ENCODE peak calls at places on chromosomes 6 and 20, in five cellular contexts. B is HCT116, I is GM12878, A is HepG2, J is H1. D is an unnamed sample.

GRCh38 chr6:167494698-167495435 is 170.0 kb downstream of the TTLL2 start:
- DNase-seq in A (no peak), I (no peak), J (no peak), B (no peak), D (no peak)

GRCh38 chr20:23587631-23588030 is 18.1 kb downstream of the CST9 start:
- DNase-seq in B (no peak), A (no peak), J (peak; percentile 37), I (no peak), D (no peak)

GRCh38 chr6:44049989-44050871 is 77.0 kb downstream of the MRPL14 start:
- DNase-seq in J (no peak), I (no peak), A (no peak), B (no peak), D (no peak)

GRCh38 chr6:27239258-27239657 is 8.2 kb upstream of the PRSS16 start:
- DNase-seq in J (no peak), B (no peak), A (no peak), I (no peak), D (no peak)

GRCh38 chr6:153312633-153313032 is 181.6 kb upstream of the RGS17 start:
- DNase-seq in J (peak; percentile 48), I (no peak), B (peak; percentile 49), A (peak; percentile 31), D (peak; percentile 52)

GRCh38 chr20:3732327-3733118 is at the start of gene HSPA12B:
- DNase-seq in J (peak; percentile 72), A (no peak), I (no peak), B (no peak), D (no peak)

GRCh38 chr6:44594471-44594870 is 207.0 kb downstream of the CDC5L start:
- DNase-seq in J (no peak), A (no peak), I (no peak), B (no peak), D (no peak)

GRCh38 chr6:22943331-22943730 is 374.0 kb downstream of the HDGFL1 start:
- DNase-seq in A (no peak), J (no peak), B (no peak), I (no peak), D (no peak)

GRCh38 chr6:43949451-43950110 is 177.7 kb downstream of the MRPL14 start:
- DNase-seq in B (no peak), I (no peak), J (no peak), A (no peak), D (no peak)

GRCh38 chr20:46188866-46189265 is 70.8 kb downstream of the CD40 start:
- DNase-seq in I (no peak), A (no peak), J (no peak), B (no peak), D (no peak)

GRCh38 chr6:126955621-126956020 is 162.8 kb upstream of the RSPO3 start:
- DNase-seq in A (no peak), J (no peak), B (no peak), I (no peak), D (no peak)

GRCh38 chr20:12030470-12030869 is 112.8 kb downstream of the BTBD3 start:
- DNase-seq in A (no peak), J (no peak), B (no peak), I (no peak), D (no peak)

GRCh38 chr6:109610555-109610954 is 80.4 kb downstream of the AK9 start:
- DNase-seq in A (no peak), J (no peak), B (no peak), I (no peak), D (no peak)

GRCh38 chr6:169340395-169340794 is 86.7 kb upstream of the THBS2 start:
- DNase-seq in A (no peak), J (no peak), B (peak; percentile 18), I (no peak), D (no peak)

GRCh38 chr6:115004982-115005381 is 662.2 kb upstream of the HS3ST5 start:
- DNase-seq in I (no peak), J (no peak), A (no peak), B (no peak), D (no peak)

GRCh38 chr20:35166242-35166830 is 5.5 kb upstream of the PROCR start:
- DNase-seq in I (no peak), B (no peak), J (peak; percentile 62), A (no peak), D (no peak)

GRCh38 chr6:64538760-64539159 is 903.2 kb downstream of the PHF3 start:
- DNase-seq in J (no peak), I (no peak), B (no peak), A (no peak), D (no peak)

GRCh38 chr20:35180266-35180665 is 8.4 kb downstream of the PROCR start:
- DNase-seq in B (no peak), I (no peak), A (no peak), J (no peak), D (no peak)

GRCh38 chr20:23404196-23404595 is 17.1 kb downstream of the NAPB start:
- DNase-seq in A (peak; percentile 54), I (no peak), J (no peak), B (no peak), D (no peak)

GRCh38 chr6:3085074-3085473 is 16.8 kb downstream of the RIPK1 start:
- DNase-seq in I (no peak), J (no peak), B (no peak), A (no peak), D (no peak)

GRCh38 chr20:33277471-33278441 is 5.3 kb upstream of the BPIFB1 start:
- DNase-seq in A (peak; percentile 53), B (no peak), J (no peak), I (no peak), D (no peak)

GRCh38 chr20:19336601-19337000 is 124.2 kb downstream of the SLC24A3 start:
- DNase-seq in I (no peak), B (no peak), J (no peak), A (no peak), D (no peak)

GRCh38 chr6:137160763-137161162 is 12.7 kb downstream of the IL22RA2 start:
- DNase-seq in B (no peak), I (no peak), J (no peak), A (no peak), D (no peak)

GRCh38 chr6:148203970-148204369 is 138.7 kb upstream of the SASH1 start:
- DNase-seq in A (no peak), J (no peak), B (no peak), I (peak; percentile 66), D (no peak)

GRCh38 chr6:10210052-10210451 is 204.8 kb downstream of the TFAP2A start:
- DNase-seq in J (no peak), A (no peak), B (no peak), I (no peak), D (no peak)

GRCh38 chr6:67506352-67506751 is 1128.7 kb upstream of the ADGRB3 start:
- DNase-seq in J (no peak), B (no peak), I (no peak), A (no peak), D (no peak)

GRCh38 chr20:57662313-57663240 is 42.4 kb upstream of the ZBP1 start:
- DNase-seq in B (no peak), J (peak; percentile 45), A (no peak), I (no peak), D (no peak)

GRCh38 chr6:135129139-135129867 is 51.8 kb upstream of the MYB start:
- DNase-seq in A (no peak), B (no peak), I (no peak), J (no peak), D (no peak)

GRCh38 chr6:135126034-135126433 is 55.1 kb upstream of the MYB start:
- DNase-seq in I (no peak), A (no peak), J (no peak), B (no peak), D (no peak)

DNA sequence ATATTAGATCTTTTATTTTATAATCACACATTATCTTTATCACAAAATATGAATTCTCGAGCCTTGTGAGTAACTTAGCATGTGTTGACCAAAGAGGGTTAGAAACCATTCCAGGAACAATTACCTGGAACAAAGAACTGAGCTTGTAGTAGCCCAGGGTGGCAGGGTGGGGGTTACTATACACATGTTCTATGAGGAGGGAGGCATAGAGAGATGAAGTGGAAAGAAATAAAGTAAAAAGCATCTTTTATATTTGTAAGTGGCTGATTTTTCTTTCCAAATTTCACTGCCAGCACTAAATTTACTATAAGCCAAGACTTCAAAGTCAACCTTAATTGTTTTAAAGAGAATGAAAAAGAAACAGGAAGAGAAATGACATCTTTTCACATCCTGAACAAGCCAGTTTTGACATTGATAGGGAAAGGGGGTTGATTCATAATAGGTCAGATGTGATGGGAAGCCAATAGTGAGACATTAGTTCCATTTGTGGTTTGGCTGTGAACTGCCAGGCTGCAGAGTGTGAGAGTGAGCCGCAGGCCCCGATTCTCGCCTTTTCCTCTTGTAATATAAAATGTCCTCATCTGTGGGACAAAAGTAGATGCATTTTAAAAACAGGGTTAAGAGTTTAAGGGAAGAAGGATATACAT is 52.7 kb upstream of the MYB start:
- DNase-seq in I (no peak), B (no peak), A (no peak), J (no peak), D (no peak)
- TF ChIP-seq SIN3A in I (no peak), B (no peak), A (no peak), J (no peak), D (no peak)

GRCh38 chr6:20188630-20189075 is 23.6 kb downstream of the MBOAT1 start:
- DNase-seq in I (no peak), A (no peak), J (no peak), B (no peak), D (no peak)
- TF ChIP-seq SIN3A in I (no peak), A (no peak), J (no peak), B (no peak), D (no peak)

DNA sequence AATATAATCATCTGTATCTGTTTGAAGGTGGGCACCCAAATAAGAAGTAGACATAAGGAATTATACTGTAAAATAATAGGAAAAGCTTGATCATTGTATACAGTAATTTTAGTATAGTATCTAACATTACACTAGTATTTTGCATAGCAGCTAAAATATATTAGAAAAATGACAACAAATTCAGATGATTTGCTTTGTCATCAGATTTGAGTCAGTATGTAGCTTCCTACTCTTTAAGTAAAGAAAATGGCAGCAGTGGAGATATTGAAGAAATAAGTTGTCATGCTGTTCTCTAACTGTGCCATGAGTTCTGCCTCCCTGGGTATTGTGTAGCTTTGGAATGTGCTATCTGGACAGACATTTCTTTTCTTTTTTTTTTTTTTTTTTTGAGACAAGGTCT is 74.4 kb downstream of the TIAM2 start:
- DNase-seq in J (no peak), A (no peak), I (no peak), B (no peak), D (no peak)
- TF ChIP-seq SIN3A in J (no peak), A (no peak), I (no peak), B (no peak), D (no peak)

GRCh38 chr6:15364401-15365037 is 118.7 kb downstream of the JARID2 start:
- DNase-seq in I (no peak), A (no peak), J (no peak), B (no peak), D (no peak)

GRCh38 chr6:15366879-15367278 is 121.0 kb downstream of the JARID2 start:
- DNase-seq in J (no peak), B (no peak), A (no peak), I (no peak), D (no peak)

GRCh38 chr6:15363523-15364400 is 117.9 kb downstream of the JARID2 start:
- DNase-seq in I (peak; percentile 73), B (no peak), J (no peak), A (no peak), D (no peak)

GRCh38 chr6:15366003-15366535 is 120.2 kb downstream of the JARID2 start:
- DNase-seq in A (no peak), I (no peak), B (no peak), J (no peak), D (no peak)

DNA sequence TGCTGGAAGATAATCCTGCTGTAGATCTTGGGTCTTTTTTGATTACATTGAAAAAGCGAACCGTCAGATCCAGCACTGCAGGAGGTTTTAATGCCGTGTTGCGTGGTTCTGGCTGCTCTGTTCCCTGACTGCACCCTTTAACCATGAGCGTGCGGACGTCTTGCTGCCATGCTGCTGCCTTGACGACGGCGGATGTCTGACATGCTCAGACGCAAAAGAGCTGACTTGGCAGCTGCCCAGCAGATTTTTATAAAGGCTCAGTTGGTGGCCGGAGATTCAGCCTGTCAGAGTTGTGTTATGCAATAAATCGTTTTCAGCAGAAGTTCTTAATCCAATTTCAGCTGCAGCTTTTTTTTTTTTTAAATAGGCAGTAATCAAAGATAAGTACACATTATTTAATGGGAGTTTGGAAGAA is 119.4 kb downstream of the JARID2 start:
- DNase-seq in B (no peak), J (no peak), I (no peak), A (no peak), D (no peak)
- TF ChIP-seq SIN3A in B (no peak), J (no peak), I (no peak), A (no peak), D (no peak)